ENCODE peak calls at places on chromosomes 5 and 9, in five cellular contexts. W, C, P, Y and B are unnamed samples.

GRCh38 chr5:172801184-172801671 is 30.2 kb upstream of the DUSP1 start:
- DNase-seq in Y (peak; percentile 98), P (peak; percentile 90), C (no peak), W (peak; percentile 34), B (no peak)

GRCh38 chr5:139659673-139660072 is 11.5 kb downstream of the CXXC5 start:
- DNase-seq in C (no peak), P (no peak), W (peak; percentile 65), Y (no peak), B (no peak)

GRCh38 chr9:91589101-91589553 is 165.5 kb upstream of the NFIL3 start:
- DNase-seq in P (peak; percentile 94), C (no peak), W (no peak), Y (no peak), B (no peak)

GRCh38 chr9:75990181-75990580 is 99.7 kb downstream of the PCSK5 start:
- DNase-seq in P (no peak), Y (no peak), W (no peak), C (no peak), B (no peak)

GRCh38 chr9:123406691-123407536 is 50.9 kb downstream of the CRB2 start:
- DNase-seq in Y (no peak), C (no peak), P (peak; percentile 47), W (peak; percentile 56), B (no peak)

GRCh38 chr9:92759990-92760893 is 4.4 kb downstream of the BICD2 start:
- DNase-seq in W (no peak), C (no peak), P (no peak), Y (no peak), B (no peak)

GRCh38 chr9:14212116-14212515 is 101.8 kb downstream of the NFIB start:
- DNase-seq in W (no peak), Y (peak; percentile 28), C (no peak), P (peak; percentile 44), B (no peak)

GRCh38 chr5:64497390-64497789 is 8.4 kb upstream of the RGS7BP start:
- DNase-seq in Y (peak; percentile 78), C (no peak), W (peak; percentile 41), P (peak; percentile 4), B (no peak)

GRCh38 chr9:127396808-127397721 is at the start of gene SLC2A8:
- DNase-seq in W (peak; percentile 100), Y (peak; percentile 99), P (peak; percentile 99), C (peak; percentile 68), B (peak; percentile 84)

GRCh38 chr5:126577415-126577814 is 17.6 kb downstream of the ALDH7A1 start:
- DNase-seq in C (no peak), Y (no peak), P (no peak), W (no peak), B (no peak)

GRCh38 chr5:178542455-178542854 is 47.7 kb downstream of the COL23A1 start:
- DNase-seq in P (peak; percentile 79), C (no peak), W (no peak), Y (no peak), B (no peak)

GRCh38 chr5:167708449-167708848 is 583.0 kb upstream of the WWC1 start:
- DNase-seq in P (no peak), W (no peak), C (no peak), Y (no peak), B (no peak)

GRCh38 chr9:102035929-102036328 is 297.5 kb upstream of the GRIN3A start:
- DNase-seq in Y (peak; percentile 6), C (no peak), P (no peak), W (no peak), B (no peak)

GRCh38 chr5:175658299-175659145 is 651 bp downstream of the HRH2 start:
- DNase-seq in Y (no peak), C (no peak), P (no peak), W (peak; percentile 70), B (no peak)

GRCh38 chr9:90112791-90113190 is 508.0 kb downstream of the GADD45G start:
- DNase-seq in Y (no peak), W (no peak), C (no peak), P (peak; percentile 47), B (no peak)

GRCh38 chr5:74272019-74272775 is 368.3 kb downstream of the ENC1 start:
- DNase-seq in P (no peak), Y (peak; percentile 90), W (peak; percentile 86), C (no peak), B (no peak)

GRCh38 chr5:16593013-16593412 is 23.8 kb downstream of the RETREG1 start:
- DNase-seq in Y (peak; percentile 76), W (no peak), P (no peak), C (no peak), B (no peak)

GRCh38 chr5:113488645-113489184 is 462 bp upstream of the MCC start:
- DNase-seq in W (no peak), P (no peak), C (no peak), Y (no peak), B (no peak)

GRCh38 chr5:107557051-107557658 is 113.6 kb downstream of the EFNA5 start:
- DNase-seq in C (no peak), P (no peak), W (peak; percentile 88), Y (peak; percentile 92), B (no peak)

GRCh38 chr5:129905467-129906176 is 1.4 kb downstream of the CHSY3 start:
- DNase-seq in C (no peak), Y (peak; percentile 7), W (peak; percentile 17), P (peak; percentile 24), B (no peak)

GRCh38 chr9:114902773-114903589 is 27.4 kb downstream of the TNFSF8 start:
- DNase-seq in P (peak; percentile 32), W (no peak), C (no peak), Y (peak; percentile 89), B (no peak)

GRCh38 chr5:11319851-11320580 is 559.0 kb upstream of the DAP start:
- DNase-seq in C (no peak), W (no peak), P (no peak), Y (peak; percentile 34), B (no peak)

GRCh38 chr9:100445161-100445902 is 18.4 kb downstream of the MSANTD3 start:
- DNase-seq in C (no peak), P (no peak), Y (no peak), W (no peak), B (no peak)

GRCh38 chr5:149611327-149611726 is 30.0 kb downstream of the ARHGEF37 start:
- DNase-seq in P (peak; percentile 76), W (no peak), Y (peak; percentile 62), C (no peak), B (no peak)